ENCODE peak calls at places on chromosomes 6 and 20, in seven cellular contexts. X is fibroblast of lung, H is astrocyte of the spinal cord, R is GM23338, B is kidney epithelial cell, C is psoas muscle, S is neural progenitor cell. P is an unnamed sample.

GRCh38 chr6:166417285-166417691 is 34.5 kb upstream of the MPC1 start:
- DNase-seq in X (no peak), R (no peak), B (no peak), H (no peak), C (no peak), S (no peak), P (no peak)

GRCh38 chr20:14657231-14657630 is 319.8 kb upstream of the FLRT3 start:
- DNase-seq in S (no peak), X (no peak), C (no peak), H (no peak), R (no peak), B (no peak), P (no peak)

GRCh38 chr6:42249279-42249678 is 31.6 kb upstream of the MRPS10 start:
- DNase-seq in B (no peak), R (no peak), S (no peak), X (no peak), H (no peak), C (no peak), P (no peak)

GRCh38 chr20:20699144-20699543 is 13.3 kb downstream of the RALGAPA2 start:
- DNase-seq in R (no peak), H (peak), B (no peak), S (no peak), C (no peak), X (no peak), P (no peak)

GRCh38 chr6:139483082-139483481 is 108.6 kb upstream of the CITED2 start:
- DNase-seq in X (no peak), S (peak), R (peak), C (no peak), B (no peak), H (no peak), P (no peak)

GRCh38 chr6:1242021-1242420 is 69.9 kb upstream of the FOXQ1 start:
- DNase-seq in X (no peak), H (no peak), S (no peak), R (no peak), B (no peak), C (no peak), P (no peak)

GRCh38 chr6:111989743-111990142 is 64.2 kb upstream of the CCN6 start:
- DNase-seq in S (no peak), C (no peak), R (no peak), B (no peak), X (no peak), H (no peak), P (no peak)

GRCh38 chr20:24963672-24964517 is 14.8 kb downstream of the CST7 start:
- DNase-seq in B (no peak), H (no peak), R (no peak), X (no peak), S (no peak), C (no peak), P (no peak)

GRCh38 chr20:8133816-8134451 is 1.9 kb downstream of the PLCB1 start:
- DNase-seq in S (no peak), B (no peak), H (no peak), R (no peak), C (no peak), X (no peak), P (no peak)

GRCh38 chr6:149445095-149445466 is 39.7 kb downstream of the ZC3H12D start:
- DNase-seq in H (no peak), R (no peak), C (no peak), X (no peak), B (no peak), S (no peak), P (no peak)

GRCh38 chr20:32477594-32478512 is 107.3 kb downstream of the NOL4L start:
- DNase-seq in X (no peak), H (no peak), C (no peak), S (no peak), R (no peak), B (no peak), P (no peak)
- H3K4me3 ChIP-seq in X (no peak), H (no peak), C (no peak), S (no peak), R (no peak), B (no peak), P (no peak)

DNA sequence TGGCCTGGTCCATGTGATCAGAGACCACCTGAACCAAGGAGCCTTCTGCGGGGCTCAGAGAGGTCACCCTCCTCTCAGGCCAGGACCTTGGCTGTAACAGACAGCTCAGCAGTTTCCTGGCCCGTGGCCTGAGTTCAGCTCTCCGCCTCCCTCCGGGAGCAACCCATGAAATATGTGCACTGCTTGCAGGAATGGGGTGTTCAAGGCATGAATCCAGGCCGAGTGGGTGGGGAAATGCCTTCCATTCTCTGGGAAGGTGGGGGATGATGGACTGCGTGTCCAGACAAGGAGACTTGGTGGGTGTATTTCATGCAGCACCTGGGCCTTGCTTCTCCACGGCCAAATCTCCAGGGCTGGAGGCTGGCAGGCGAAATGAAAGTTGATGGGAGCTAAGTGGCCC is 46.0 kb downstream of the SIRPA start:
- DNase-seq in X (peak), S (no peak), H (no peak), R (no peak), C (peak), B (no peak), P (no peak)
- H3K4me3 ChIP-seq in X (no peak), S (no peak), H (no peak), R (no peak), C (no peak), B (no peak), P (no peak)

GRCh38 chr6:7532821-7533220 is 8.7 kb upstream of the DSP start:
- DNase-seq in B (no peak), H (no peak), C (no peak), X (no peak), S (peak), R (peak), P (no peak)
- H3K4me3 ChIP-seq in B (no peak), H (no peak), C (no peak), X (no peak), S (no peak), R (peak), P (no peak)

DNA sequence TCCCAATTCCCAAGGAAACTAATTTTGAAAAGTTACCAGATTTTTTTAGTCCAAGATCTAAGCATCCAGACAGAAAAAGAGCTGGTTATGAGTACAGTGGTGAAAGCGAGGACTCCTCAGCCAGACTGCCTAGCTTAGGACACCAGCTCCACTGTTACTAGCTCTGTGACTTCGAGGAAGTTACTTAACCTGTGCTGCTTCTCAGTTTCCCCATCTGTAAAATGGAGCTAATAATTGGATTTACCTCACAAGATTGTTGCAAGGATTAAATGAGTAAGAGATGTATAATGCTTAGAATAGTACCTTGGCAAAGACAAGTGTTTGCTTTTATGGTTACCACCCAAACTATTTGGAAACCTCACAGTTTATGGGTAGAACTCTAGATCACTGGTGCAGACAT is 1.1 kb downstream of the NT5DC1 start:
- DNase-seq in R (no peak), X (no peak), B (no peak), C (no peak), H (no peak), S (no peak), P (no peak)
- H3K4me3 ChIP-seq in R (peak), X (peak), B (peak), C (peak), H (peak), S (peak), P (peak)

DNA sequence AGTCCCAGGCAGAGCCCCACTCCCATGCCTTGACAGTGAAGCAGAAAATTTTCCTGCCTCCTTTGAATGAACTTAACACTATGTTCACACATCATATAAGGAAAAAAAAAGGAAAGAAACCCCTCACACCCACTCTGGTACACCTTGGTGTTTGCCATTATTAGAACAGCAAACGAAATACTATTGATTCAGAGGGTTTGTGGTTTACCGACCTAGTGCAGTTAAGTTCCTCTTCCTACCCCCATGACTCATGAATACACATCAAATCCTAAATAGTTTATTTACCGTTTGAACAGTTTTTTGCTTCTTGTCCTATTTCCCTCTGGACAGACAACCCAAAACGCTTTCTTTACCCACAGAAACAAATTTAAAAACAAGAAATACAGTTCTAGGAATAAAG is 237.7 kb downstream of the FOXA2 start:
- DNase-seq in H (no peak), B (no peak), S (no peak), R (no peak), X (no peak), C (no peak), P (no peak)
- H3K4me3 ChIP-seq in H (no peak), B (no peak), S (no peak), R (no peak), X (no peak), C (no peak), P (no peak)